ENCODE peak calls at places on chromosomes 7 and 10, in five cellular contexts. I is mammary epithelial cell, R is mucosa of descending colon, Z is lung, M is adrenal gland. C is an unnamed sample.

GRCh38 chr10:1550616-1551015 is 186.7 kb downstream of the ADARB2 start:
- DNase-seq in Z (no peak), M (no peak), I (no peak), R (no peak), C (no peak)

GRCh38 chr10:63711361-63711760 is 190.2 kb downstream of the REEP3 start:
- DNase-seq in I (no peak), M (no peak), R (no peak), Z (no peak), C (no peak)

GRCh38 chr7:157470017-157470322 is 133.2 kb downstream of the DNAJB6 start:
- DNase-seq in R (no peak), Z (no peak), I (no peak), M (no peak), C (no peak)

GRCh38 chr7:18828333-18829100 is 288.9 kb downstream of the TWIST1 start:
- DNase-seq in M (no peak), Z (no peak), R (no peak), I (no peak), C (no peak)

GRCh38 chr7:124308384-124308783 is 275.5 kb upstream of the TMEM229A start:
- DNase-seq in R (no peak), I (no peak), M (no peak), Z (no peak), C (no peak)

GRCh38 chr10:72274213-72274729 is 547 bp downstream of the DDIT4 start:
- DNase-seq in Z (no peak), I (no peak), R (peak), M (peak), C (no peak)

GRCh38 chr7:117828831-117829230 is 44.4 kb downstream of the CTTNBP2 start:
- DNase-seq in I (no peak), M (no peak), R (no peak), Z (no peak), C (no peak)

GRCh38 chr7:70694357-70694908 is 437.5 kb upstream of the GALNT17 start:
- DNase-seq in Z (peak), I (peak), R (peak), M (peak), C (no peak)

GRCh38 chr7:48096273-48096672 is 7.2 kb downstream of the UPP1 start:
- DNase-seq in Z (no peak), M (no peak), R (no peak), I (no peak), C (no peak)

GRCh38 chr10:29841724-29842649 is 207.2 kb upstream of the SVIL start:
- DNase-seq in M (no peak), I (no peak), R (no peak), Z (peak), C (no peak)

GRCh38 chr7:143924851-143925250 is 10.2 kb upstream of the OR2F2 start:
- DNase-seq in Z (no peak), R (no peak), M (no peak), I (no peak), C (no peak)

GRCh38 chr7:152969335-152969734 is 209.8 kb downstream of the ACTR3B start:
- DNase-seq in R (no peak), I (no peak), M (no peak), Z (no peak), C (no peak)

GRCh38 chr10:113534428-113534827 is 18.4 kb upstream of the HABP2 start:
- DNase-seq in R (no peak), Z (no peak), M (no peak), I (no peak), C (peak)

GRCh38 chr10:62946278-62946677 is 130.1 kb upstream of the EGR2 start:
- DNase-seq in Z (no peak), R (no peak), M (no peak), I (peak), C (no peak)

GRCh38 chr7:25884265-25884664 is 267.7 kb upstream of the NFE2L3 start:
- DNase-seq in I (no peak), Z (no peak), M (no peak), R (no peak), C (no peak)

GRCh38 chr7:30846378-30846777 is 65.3 kb upstream of the AQP1 start:
- DNase-seq in M (no peak), I (peak), R (peak), Z (peak), C (no peak)

GRCh38 chr7:126656165-126656564 is 596.6 kb downstream of the GRM8 start:
- DNase-seq in R (no peak), M (no peak), Z (no peak), I (no peak), C (no peak)

GRCh38 chr7:2896141-2896540 is 52.0 kb upstream of the GNA12 start:
- DNase-seq in Z (no peak), M (no peak), I (no peak), R (no peak), C (no peak)

GRCh38 chr10:122307669-122308486 is 36.8 kb downstream of the BTBD16 start:
- DNase-seq in R (no peak), M (peak), Z (peak), I (peak), C (no peak)

GRCh38 chr10:58734116-58734515 is 221.4 kb downstream of the BICC1 start:
- DNase-seq in I (no peak), M (no peak), R (no peak), Z (no peak), C (no peak)

GRCh38 chr10:58817499-58817898 is 304.8 kb downstream of the BICC1 start:
- DNase-seq in I (no peak), M (no peak), R (no peak), Z (no peak), C (no peak)

GRCh38 chr10:29140991-29141390 is 147.9 kb upstream of the LYZL1 start:
- DNase-seq in Z (no peak), I (peak), M (no peak), R (no peak), C (no peak)

GRCh38 chr10:102418612-102419560 is at the start of gene PSD:
- DNase-seq in R (peak), I (no peak), M (no peak), Z (no peak), C (no peak)

GRCh38 chr7:143408686-143409551 is at the start of gene EPHA1:
- DNase-seq in Z (peak), M (no peak), I (peak), R (no peak), C (no peak)

DNA sequence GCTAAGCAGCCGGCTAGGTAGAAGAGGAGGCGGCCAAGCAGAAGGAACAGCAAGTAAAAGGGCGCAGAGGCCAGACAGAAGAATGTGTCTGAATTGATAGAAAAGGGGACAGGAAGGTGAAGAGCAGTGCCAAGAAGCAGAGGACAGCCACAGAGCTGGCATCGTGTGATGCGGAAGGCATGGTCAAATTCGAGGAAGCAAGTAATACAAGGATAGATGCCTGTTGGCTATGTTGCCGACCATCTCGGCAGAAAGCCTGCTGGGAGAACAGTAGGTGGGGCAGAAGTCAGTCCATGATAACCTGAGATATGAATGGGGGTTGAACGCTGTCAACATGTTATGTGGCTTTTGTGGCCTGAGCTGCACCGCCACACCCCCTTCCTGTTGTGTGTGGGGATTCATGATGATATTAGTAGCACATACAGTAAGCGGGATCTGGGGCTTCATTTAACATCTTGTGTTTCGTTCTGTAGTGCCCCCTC is 25.7 kb downstream of the ST8SIA6 start:
- DNase-seq in Z (no peak), M (no peak), R (peak), I (no peak), C (peak)
- H3K4me3 ChIP-seq in Z (peak), M (no peak), R (no peak), I (no peak), C (peak)

DNA sequence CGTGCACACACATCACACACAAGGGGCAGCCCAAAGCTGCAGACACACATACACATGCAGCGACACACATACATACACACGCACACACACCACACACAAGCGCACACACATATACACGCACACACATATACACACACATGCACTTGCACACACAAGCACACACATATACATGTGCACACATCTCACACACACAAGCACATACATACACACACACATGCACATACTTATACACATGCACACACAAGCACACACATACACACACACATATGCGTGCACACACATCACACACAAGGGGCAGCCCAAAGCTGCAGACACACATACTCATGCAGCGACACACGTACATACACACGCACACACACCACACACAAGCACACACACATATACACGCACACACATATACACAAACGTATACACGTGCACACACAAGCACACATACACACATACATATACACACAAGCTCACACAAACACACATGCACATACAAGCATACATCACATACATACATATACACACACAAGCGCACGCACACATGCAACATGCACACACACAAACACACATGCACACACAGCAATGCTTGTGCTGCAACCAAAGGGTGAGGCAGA is 178.8 kb upstream of the PFKP start:
- DNase-seq in Z (no peak), I (no peak), R (no peak), M (no peak), C (no peak)
- H3K4me3 ChIP-seq in Z (no peak), I (no peak), R (no peak), M (no peak), C (no peak)

GRCh38 chr10:35334297-35334696 is 2.0 kb upstream of the CCNY start:
- DNase-seq in M (no peak), Z (no peak), I (no peak), R (no peak), C (no peak)
- H3K4me3 ChIP-seq in M (no peak), Z (no peak), I (no peak), R (no peak), C (no peak)

DNA sequence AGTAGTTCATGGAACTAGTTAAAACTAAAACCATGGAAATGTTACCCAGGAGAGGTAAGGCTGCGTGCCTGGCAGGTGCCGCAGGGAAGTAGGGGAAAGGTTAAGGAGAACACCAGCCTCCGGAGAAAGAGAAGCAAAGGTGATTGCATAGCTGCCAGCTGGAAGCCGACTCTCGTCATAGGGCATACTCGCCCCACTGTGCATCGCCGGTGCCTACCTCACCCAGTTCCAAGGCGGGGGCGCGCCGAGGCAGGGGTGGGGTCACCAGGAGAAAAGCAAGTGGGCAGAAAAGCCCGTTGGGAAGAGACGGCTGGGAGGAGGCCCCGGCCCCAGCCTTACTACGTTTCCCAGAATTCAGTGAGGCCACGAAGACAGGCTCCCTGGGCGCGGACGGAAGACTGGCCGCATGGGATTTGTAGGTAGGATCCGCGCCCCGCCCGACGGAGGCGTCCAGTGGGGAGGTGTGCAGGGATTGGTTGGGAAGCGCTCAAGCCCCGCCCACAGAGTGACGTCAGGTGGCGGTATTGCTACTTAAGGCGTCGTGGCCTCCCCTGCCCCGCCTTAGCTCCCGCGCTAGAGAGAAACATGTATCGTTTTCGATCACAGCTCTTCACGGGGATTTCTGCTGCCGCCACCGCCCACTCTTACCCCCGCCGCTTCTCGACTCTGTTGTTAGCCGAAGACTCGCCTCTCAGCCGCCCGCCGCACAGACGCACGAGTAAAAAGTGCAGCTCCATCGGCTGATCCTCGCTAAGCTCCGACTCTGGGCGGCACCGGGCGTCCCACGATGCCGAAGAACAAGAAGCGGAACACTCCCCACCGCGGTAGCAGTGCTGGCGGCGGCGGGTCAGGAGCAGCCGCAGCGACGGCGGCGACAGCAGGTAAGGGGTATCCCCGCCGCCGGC is at the start of gene IFRD1:
- DNase-seq in I (peak), Z (peak), M (peak), R (peak), C (peak)
- H3K4me3 ChIP-seq in I (peak), Z (peak), M (peak), R (peak), C (peak)

DNA sequence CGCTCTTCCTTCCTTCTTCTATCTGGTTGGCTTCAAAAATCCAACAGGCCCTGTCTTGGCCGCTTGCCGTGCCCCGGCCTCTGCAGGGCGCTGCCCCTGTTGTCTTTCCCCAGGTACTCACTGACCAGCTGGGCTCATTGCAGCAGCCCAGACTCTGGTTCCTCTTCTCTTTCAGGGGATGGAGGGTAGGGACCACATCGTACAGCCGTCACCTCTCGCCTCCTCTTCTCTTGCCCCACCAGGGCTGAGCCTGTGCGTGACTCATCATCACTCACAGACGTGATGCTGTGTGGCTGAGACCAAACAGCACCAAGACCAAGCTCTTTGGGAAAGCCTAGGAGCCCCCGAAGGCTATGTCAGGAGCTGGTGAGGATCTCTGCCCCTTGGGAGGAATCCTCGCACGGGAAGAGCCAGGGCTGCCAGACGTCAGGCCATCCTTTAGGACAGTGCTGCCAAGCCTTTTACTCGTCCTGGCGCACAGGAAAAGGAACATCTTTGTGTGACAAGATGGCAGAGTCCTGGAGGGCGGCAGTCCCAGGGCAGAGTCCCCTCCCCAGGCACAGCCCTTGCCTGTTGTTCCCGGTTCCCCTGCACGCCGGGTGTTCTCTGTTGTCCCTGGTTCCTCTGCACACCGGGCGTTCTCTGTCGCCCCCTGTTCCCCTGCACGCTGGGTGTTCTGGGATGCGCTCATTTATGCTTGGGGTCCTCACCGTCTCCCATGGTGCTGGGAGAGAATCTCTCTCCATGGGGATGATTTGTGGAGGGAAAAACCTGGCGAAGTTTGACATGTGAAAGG is 188.5 kb upstream of the SHH start:
- DNase-seq in Z (no peak), R (no peak), M (peak), I (no peak), C (no peak)
- H3K4me3 ChIP-seq in Z (no peak), R (no peak), M (no peak), I (no peak), C (no peak)

GRCh38 chr7:88757371-88757770 is 2.1 kb upstream of the ZNF804B start:
- DNase-seq in I (no peak), Z (no peak), R (no peak), M (no peak), C (no peak)

GRCh38 chr7:88758355-88759215 is 915 bp upstream of the ZNF804B start:
- DNase-seq in R (no peak), M (peak), Z (no peak), I (no peak), C (no peak)

GRCh38 chr7:88759956-88760515 is 536 bp downstream of the ZNF804B start:
- DNase-seq in Z (no peak), R (no peak), M (no peak), I (no peak), C (no peak)

GRCh38 chr7:88761779-88762178 is 2.3 kb downstream of the ZNF804B start:
- DNase-seq in Z (no peak), I (no peak), M (no peak), R (no peak), C (no peak)

GRCh38 chr7:88759216-88759955 is at the start of gene ZNF804B:
- DNase-seq in R (peak), M (no peak), I (no peak), Z (no peak), C (no peak)
- H3K4me3 ChIP-seq in R (no peak), M (no peak), I (no peak), Z (no peak), C (no peak)

DNA sequence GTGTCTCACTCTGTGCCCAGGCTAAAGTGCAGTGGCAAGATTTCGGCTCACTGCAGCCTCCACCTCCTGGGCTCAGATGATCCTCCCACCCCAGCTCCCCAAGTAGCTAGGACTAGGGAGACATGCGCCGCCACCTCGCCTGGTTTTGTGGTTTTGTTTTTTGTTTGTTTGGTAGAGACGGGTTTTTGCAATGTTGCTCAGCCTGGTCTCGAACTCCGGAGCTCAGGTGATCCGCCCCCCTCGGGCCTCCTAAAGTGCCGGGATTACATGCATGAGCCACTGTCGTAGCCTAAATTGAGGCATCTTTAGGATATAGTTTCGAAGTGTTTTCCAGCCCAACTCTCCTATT is 781 bp downstream of the ZNF727 start:
- DNase-seq in Z (no peak), R (no peak), M (no peak), I (no peak), C (no peak)
- H3K4me3 ChIP-seq in Z (peak), R (no peak), M (no peak), I (no peak), C (no peak)

DNA sequence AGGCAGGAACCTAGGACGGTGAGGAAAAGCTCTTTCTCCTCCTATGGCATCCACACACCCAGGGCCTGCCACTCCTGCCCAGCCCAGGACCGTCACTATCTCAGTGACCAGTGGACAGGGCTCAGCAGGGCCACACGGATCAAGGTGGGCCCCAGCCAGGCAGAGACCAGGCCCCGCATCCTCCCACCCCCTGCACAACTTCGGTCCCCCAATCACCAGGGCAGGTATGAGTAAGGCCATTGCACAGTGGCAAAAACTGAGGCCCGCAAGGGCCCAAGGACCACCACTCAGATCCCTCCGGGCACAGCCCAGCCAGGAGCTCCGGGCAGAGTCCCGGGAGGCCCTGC is 30.3 kb downstream of the OAT start:
- DNase-seq in R (no peak), I (no peak), Z (no peak), M (no peak), C (no peak)
- H3K4me3 ChIP-seq in R (no peak), I (no peak), Z (no peak), M (no peak), C (no peak)

C was measured in Jurkat, Clone E6-1.